ENCODE peak calls at places on chromosome 12, in eight cellular contexts. I is fibroblast of mammary gland; W is AG10803; U is BJ; C is cardiac muscle cell; S is body of pancreas; Z is left ventricle myocardium inferior; T is CD8-positive, alpha-beta T cell. D is an unnamed sample.

GRCh38 chr12:39723831-39724230 is 104.2 kb upstream of the ABCD2 start:
- DNase-seq in T (no peak), C (no peak), Z (no peak), U (no peak), W (peak), S (no peak), I (peak), D (peak)

GRCh38 chr12:106154781-106155273 is 16.1 kb upstream of the NUAK1 start:
- DNase-seq in I (no peak), C (no peak), T (no peak), S (no peak), Z (no peak), W (no peak), U (no peak), D (no peak)

GRCh38 chr12:31651893-31652521 is 7.5 kb upstream of the ETFBKMT start:
- DNase-seq in T (no peak), Z (no peak), I (peak), S (no peak), U (no peak), C (no peak), W (peak), D (peak)

GRCh38 chr12:80058586-80058985 is 40.8 kb upstream of the OTOGL start:
- DNase-seq in U (no peak), Z (no peak), S (no peak), W (no peak), I (no peak), T (no peak), C (no peak), D (no peak)

GRCh38 chr12:48717252-48717695 is 767 bp upstream of the CCNT1 start:
- DNase-seq in Z (no peak), S (no peak), U (no peak), T (no peak), W (peak), I (peak), C (peak), D (peak)

GRCh38 chr12:51450816-51451215 is 26.2 kb downstream of the SLC4A8 start:
- DNase-seq in Z (no peak), S (no peak), C (no peak), U (no peak), I (no peak), W (no peak), T (no peak), D (no peak)

GRCh38 chr12:104546575-104546974 is 89.8 kb downstream of the CHST11 start:
- DNase-seq in W (no peak), S (no peak), U (no peak), I (no peak), T (no peak), Z (no peak), C (no peak), D (no peak)

GRCh38 chr12:120468846-120469449 is 600 bp downstream of the SRSF9 start:
- DNase-seq in Z (peak), I (no peak), W (peak), C (no peak), S (peak), T (peak), U (no peak), D (no peak)

GRCh38 chr12:52054231-52054837 is 3.1 kb downstream of the NR4A1 start:
- DNase-seq in W (no peak), U (no peak), S (no peak), C (no peak), T (no peak), I (no peak), Z (no peak), D (peak)

GRCh38 chr12:116508145-116509121 is 50.7 kb upstream of the MAP1LC3B2 start:
- DNase-seq in U (no peak), Z (peak), I (peak), C (peak), W (no peak), T (peak), S (no peak), D (peak)

GRCh38 chr12:130357729-130358330 is 20.1 kb downstream of the PIWIL1 start:
- DNase-seq in C (no peak), T (no peak), S (no peak), Z (no peak), W (no peak), U (no peak), I (no peak), D (no peak)

GRCh38 chr12:71767183-71767582 is 12.5 kb downstream of the RAB21 start:
- DNase-seq in T (no peak), Z (no peak), C (no peak), U (no peak), I (no peak), W (no peak), S (no peak), D (no peak)

GRCh38 chr12:81147286-81147919 is 69.5 kb downstream of the ACSS3 start:
- DNase-seq in U (no peak), T (no peak), C (no peak), Z (no peak), W (no peak), I (no peak), S (no peak), D (no peak)

GRCh38 chr12:51439330-51439729 is 14.7 kb downstream of the SLC4A8 start:
- DNase-seq in I (no peak), Z (no peak), C (no peak), U (no peak), S (no peak), W (no peak), T (no peak), D (no peak)

DNA sequence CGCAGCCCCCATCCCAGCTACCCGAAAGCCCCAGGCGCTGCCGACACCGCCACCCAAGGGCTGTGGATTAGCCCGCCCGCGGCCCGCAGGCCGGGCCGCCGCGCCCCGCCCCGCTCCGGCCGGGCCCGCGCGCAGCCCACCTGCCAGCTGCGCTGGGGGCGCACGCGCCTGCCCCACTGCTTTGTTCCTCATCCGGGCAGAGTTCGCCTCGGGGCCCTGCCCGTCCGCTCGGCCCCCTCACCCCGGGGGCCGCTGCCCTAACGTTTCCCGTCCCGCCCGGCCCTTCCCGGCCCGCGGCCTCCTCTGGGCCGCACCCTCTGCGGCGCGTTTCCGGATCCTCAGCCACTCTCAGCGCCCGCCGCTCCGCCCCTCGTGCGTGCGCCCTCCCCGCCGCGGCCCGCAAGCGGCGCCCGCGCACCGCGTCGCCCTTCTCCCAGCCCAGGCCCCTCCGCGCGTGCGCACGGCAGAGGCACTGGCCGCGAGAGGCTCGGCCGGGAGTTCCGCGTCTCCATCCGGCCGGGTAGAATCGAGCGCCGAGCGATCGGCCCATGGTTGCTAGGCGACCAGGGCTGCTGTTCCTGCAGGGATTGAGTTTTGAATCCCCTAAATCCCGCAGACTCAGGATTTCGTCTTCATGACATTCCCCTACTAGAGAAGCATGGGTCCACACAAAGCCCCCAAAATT is at the start of gene PRDM4:
- DNase-seq in I (peak), S (peak), Z (peak), U (peak), W (peak), C (peak), T (peak), D (peak)
- TF ChIP-seq CTCF in I (no peak), S (no peak), Z (peak), U (no peak), W (no peak), C (no peak), T (no peak), D (no peak)

DNA sequence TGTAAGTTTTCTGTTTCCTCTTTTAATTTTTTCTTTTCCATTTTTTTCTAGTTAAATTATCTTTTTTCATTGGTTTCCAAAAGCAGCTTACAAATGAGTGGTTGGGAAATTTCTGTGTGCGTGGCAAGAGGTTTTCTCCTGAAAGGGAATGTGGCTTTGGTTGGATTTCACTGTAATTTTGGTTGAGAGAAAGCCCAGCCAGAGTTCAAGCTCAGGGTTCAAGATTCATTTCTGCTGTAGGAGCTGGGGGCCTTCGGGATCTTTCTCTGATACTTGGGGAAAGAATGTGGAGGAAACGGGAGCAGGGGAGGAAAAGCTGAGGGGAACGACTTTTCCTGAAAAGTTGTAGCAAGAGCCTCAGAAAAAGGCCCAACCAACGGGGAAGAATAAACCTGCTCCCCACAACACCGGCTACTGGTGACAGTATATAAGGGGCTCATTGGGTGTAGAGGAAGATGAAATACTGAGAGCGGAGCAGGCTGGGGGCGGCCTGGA is 1.8 kb downstream of the HOXC10 start:
- DNase-seq in Z (no peak), W (no peak), U (no peak), S (no peak), C (no peak), I (no peak), T (no peak), D (no peak)
- H3K4me3 ChIP-seq in Z (no peak), W (peak), U (peak), S (no peak), C (no peak), I (peak), T (no peak), D (no peak)

DNA sequence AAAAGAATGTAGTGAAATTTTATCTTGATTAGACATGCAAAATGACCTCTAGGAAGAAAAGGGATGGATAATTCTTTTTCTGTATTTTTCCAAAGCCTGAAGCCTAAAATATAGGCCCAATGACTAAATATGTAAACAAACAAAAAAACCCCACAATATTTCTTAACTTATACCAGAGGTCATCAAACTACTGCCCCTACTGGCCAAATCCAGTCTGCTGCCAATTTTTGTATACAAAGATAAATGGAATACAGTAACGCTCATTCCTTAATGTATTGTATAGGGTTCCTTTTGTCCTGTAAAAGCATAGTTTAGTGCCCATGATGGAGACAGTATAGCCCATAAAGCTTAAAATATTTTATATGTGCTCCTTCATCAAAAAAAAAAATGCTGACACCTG is 145.7 kb upstream of the ALG10 start:
- DNase-seq in W (no peak), Z (no peak), I (no peak), T (no peak), C (no peak), S (no peak), U (no peak), D (no peak)
- TF ChIP-seq CTCF in W (no peak), Z (no peak), I (no peak), T (no peak), C (no peak), S (no peak), U (no peak), D (no peak)

GRCh38 chr12:124993568-124994434 is at the start of gene BRI3BP:
- DNase-seq in W (peak), C (peak), U (no peak), Z (peak), S (peak), I (peak), T (peak), D (peak)

GRCh38 chr12:124998705-124999104 is 5.3 kb downstream of the BRI3BP start:
- DNase-seq in U (no peak), W (no peak), S (no peak), T (no peak), I (no peak), C (no peak), Z (no peak), D (no peak)

GRCh38 chr12:124992874-124993567 is 424 bp upstream of the BRI3BP start:
- DNase-seq in S (peak), W (no peak), U (no peak), I (peak), C (peak), T (peak), Z (no peak), D (peak)

GRCh38 chr12:124994435-124994975 is 1.1 kb downstream of the BRI3BP start:
- DNase-seq in Z (no peak), S (peak), I (no peak), T (no peak), W (no peak), C (no peak), U (no peak), D (peak)

GRCh38 chr12:124995200-124995961 is 1.9 kb downstream of the BRI3BP start:
- DNase-seq in T (no peak), I (no peak), S (no peak), W (no peak), C (no peak), U (no peak), Z (no peak), D (no peak)
- H3K4me3 ChIP-seq in T (no peak), I (no peak), S (no peak), W (no peak), C (no peak), U (no peak), Z (no peak), D (no peak)

GRCh38 chr12:49716546-49716945 is 9.3 kb upstream of the FMNL3 start:
- DNase-seq in C (no peak), I (no peak), W (no peak), S (no peak), U (no peak), T (no peak), Z (no peak), D (no peak)

DNA sequence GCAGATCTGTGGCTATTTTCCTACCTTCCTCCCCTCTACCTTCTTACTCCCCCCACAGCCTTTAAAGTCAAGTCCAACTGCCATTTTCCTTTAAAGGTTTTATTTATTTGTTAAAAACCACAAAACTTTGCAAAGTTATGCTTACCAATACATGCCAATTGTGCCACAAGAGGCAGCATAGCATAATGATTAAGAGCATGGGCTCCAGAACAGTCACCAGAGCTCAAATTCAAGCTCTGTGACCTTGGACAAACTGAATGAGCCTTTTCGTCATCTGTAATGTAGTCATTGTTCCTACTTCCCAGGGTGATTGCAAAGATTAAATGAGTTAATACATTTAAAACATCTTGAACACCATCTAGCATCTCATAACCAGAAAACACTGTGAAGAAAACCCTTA is 13.0 kb upstream of the FMNL3 start:
- DNase-seq in W (peak), Z (no peak), S (no peak), I (no peak), T (no peak), C (no peak), U (no peak), D (no peak)
- TF ChIP-seq CTCF in W (no peak), Z (no peak), S (peak), I (no peak), T (no peak), C (no peak), U (no peak), D (peak)